ENCODE peak calls at places on chromosomes 12 and 14, in nine cellular contexts. One of them, this sample, is unnamed.
A peak's percentile ranks its signal among the peaks of the same experiment; 100 is the strongest.

GRCh38 chr12:81187686-81188085 is 109.8 kb downstream of the ACSS3 start:
- DNase-seq in small intestine: no peak
- DNase-seq in IMR-90: no peak
- DNase-seq in mucosa of descending colon: no peak
- DNase-seq in testis: no peak
- DNase-seq in CD8-positive, alpha-beta memory T cell: no peak
- DNase-seq in BJ: no peak
- DNase-seq in CD4-positive, CD25-positive, alpha-beta regulatory T cell: no peak
- DNase-seq in CD8-positive, alpha-beta T cell: no peak
- DNase-seq in this sample: no peak

GRCh38 chr12:47079365-47079893 is at the start of gene PCED1B:
- DNase-seq in small intestine: peak; percentile 55
- DNase-seq in IMR-90: peak; percentile 72
- DNase-seq in mucosa of descending colon: peak; percentile 75
- DNase-seq in testis: peak; percentile 80
- DNase-seq in CD8-positive, alpha-beta memory T cell: peak; percentile 77
- DNase-seq in BJ: no peak
- DNase-seq in CD4-positive, CD25-positive, alpha-beta regulatory T cell: peak; percentile 38
- DNase-seq in CD8-positive, alpha-beta T cell: peak; percentile 40
- DNase-seq in this sample: peak; percentile 39

GRCh38 chr12:7345232-7345631 is 41.4 kb downstream of the ACSM4 start:
- DNase-seq in small intestine: no peak
- DNase-seq in IMR-90: no peak
- DNase-seq in mucosa of descending colon: peak; percentile 7
- DNase-seq in testis: no peak
- DNase-seq in CD8-positive, alpha-beta memory T cell: no peak
- DNase-seq in BJ: no peak
- DNase-seq in CD4-positive, CD25-positive, alpha-beta regulatory T cell: no peak
- DNase-seq in CD8-positive, alpha-beta T cell: no peak
- DNase-seq in this sample: no peak

GRCh38 chr12:65561798-65562382 is 262.4 kb upstream of the HMGA2 start:
- DNase-seq in small intestine: no peak
- DNase-seq in IMR-90: peak; percentile 93
- DNase-seq in mucosa of descending colon: no peak
- DNase-seq in testis: no peak
- DNase-seq in CD8-positive, alpha-beta memory T cell: no peak
- DNase-seq in BJ: peak; percentile 12
- DNase-seq in CD4-positive, CD25-positive, alpha-beta regulatory T cell: no peak
- DNase-seq in CD8-positive, alpha-beta T cell: no peak
- DNase-seq in this sample: no peak

GRCh38 chr14:26594148-26594547 is 3.7 kb downstream of the NOVA1 start:
- DNase-seq in small intestine: no peak
- DNase-seq in IMR-90: no peak
- DNase-seq in mucosa of descending colon: no peak
- DNase-seq in testis: no peak
- DNase-seq in CD8-positive, alpha-beta memory T cell: no peak
- DNase-seq in BJ: no peak
- DNase-seq in CD4-positive, CD25-positive, alpha-beta regulatory T cell: no peak
- DNase-seq in CD8-positive, alpha-beta T cell: no peak
- DNase-seq in this sample: no peak

GRCh38 chr14:30387856-30388255 is 171.1 kb upstream of the G2E3 start:
- DNase-seq in small intestine: no peak
- DNase-seq in IMR-90: no peak
- DNase-seq in mucosa of descending colon: no peak
- DNase-seq in testis: no peak
- DNase-seq in CD8-positive, alpha-beta memory T cell: no peak
- DNase-seq in BJ: no peak
- DNase-seq in CD4-positive, CD25-positive, alpha-beta regulatory T cell: no peak
- DNase-seq in CD8-positive, alpha-beta T cell: no peak
- DNase-seq in this sample: no peak

GRCh38 chr12:76915381-76916169 is 36.8 kb upstream of the CSRP2 start:
- DNase-seq in small intestine: no peak
- DNase-seq in IMR-90: no peak
- DNase-seq in mucosa of descending colon: no peak
- DNase-seq in testis: no peak
- DNase-seq in CD8-positive, alpha-beta memory T cell: no peak
- DNase-seq in BJ: peak; percentile 42
- DNase-seq in CD4-positive, CD25-positive, alpha-beta regulatory T cell: no peak
- DNase-seq in CD8-positive, alpha-beta T cell: no peak
- DNase-seq in this sample: no peak

GRCh38 chr14:102776761-102777710 is at the start of gene TRAF3:
- DNase-seq in small intestine: peak; percentile 42
- DNase-seq in IMR-90: peak; percentile 77
- DNase-seq in mucosa of descending colon: peak; percentile 67
- DNase-seq in testis: peak; percentile 70
- DNase-seq in CD8-positive, alpha-beta memory T cell: peak; percentile 92
- DNase-seq in BJ: no peak
- DNase-seq in CD4-positive, CD25-positive, alpha-beta regulatory T cell: peak; percentile 89
- DNase-seq in CD8-positive, alpha-beta T cell: peak; percentile 84
- DNase-seq in this sample: peak; percentile 41

GRCh38 chr14:85528080-85528881 is 1.7 kb upstream of the FLRT2 start:
- DNase-seq in small intestine: no peak
- DNase-seq in IMR-90: peak; percentile 90
- DNase-seq in mucosa of descending colon: peak; percentile 20
- DNase-seq in testis: peak; percentile 74
- DNase-seq in CD8-positive, alpha-beta memory T cell: no peak
- DNase-seq in BJ: peak; percentile 59
- DNase-seq in CD4-positive, CD25-positive, alpha-beta regulatory T cell: no peak
- DNase-seq in CD8-positive, alpha-beta T cell: no peak
- DNase-seq in this sample: peak; percentile 54

DNA sequence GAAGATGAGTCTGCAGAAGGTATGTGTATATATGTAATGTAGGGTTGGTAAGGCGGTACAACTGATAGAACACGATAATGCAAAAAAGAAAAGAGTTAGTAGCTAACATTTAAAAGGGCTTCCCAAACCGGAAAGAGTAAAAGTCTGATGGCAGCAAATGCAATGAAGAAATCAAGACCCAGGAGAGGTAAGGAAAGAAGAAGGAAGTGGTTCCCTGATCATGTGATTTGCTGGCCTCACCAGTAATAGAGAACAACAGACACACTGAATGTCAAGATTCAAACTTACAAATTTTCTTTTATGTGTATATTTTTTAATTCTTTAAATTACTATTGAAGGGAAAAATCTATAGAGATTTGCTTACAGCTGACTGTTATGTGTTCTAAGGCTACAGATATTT is 18.4 kb downstream of the ZFC3H1 start:
- DNase-seq in small intestine: no peak
- DNase-seq in IMR-90: no peak
- DNase-seq in mucosa of descending colon: no peak
- DNase-seq in testis: no peak
- DNase-seq in CD8-positive, alpha-beta memory T cell: no peak
- DNase-seq in BJ: no peak
- DNase-seq in CD4-positive, CD25-positive, alpha-beta regulatory T cell: no peak
- DNase-seq in CD8-positive, alpha-beta T cell: no peak
- DNase-seq in this sample: no peak
- H3K36me3 ChIP-seq in small intestine: peaks cover 3% of the 10 kb centered on the region
- H3K36me3 ChIP-seq in IMR-90: peaks cover 54% of the 10 kb centered on the region
- H3K36me3 ChIP-seq in mucosa of descending colon: peaks cover 6% of the 10 kb centered on the region
- H3K36me3 ChIP-seq in testis: no peaks in the 10 kb centered on the region
- H3K36me3 ChIP-seq in CD8-positive, alpha-beta memory T cell: peaks cover 38% of the 10 kb centered on the region
- H3K36me3 ChIP-seq in BJ: peaks cover 9% of the 10 kb centered on the region
- H3K36me3 ChIP-seq in CD4-positive, CD25-positive, alpha-beta regulatory T cell: peaks cover 61% of the 10 kb centered on the region
- H3K36me3 ChIP-seq in CD8-positive, alpha-beta T cell: peaks cover 27% of the 10 kb centered on the region
- H3K36me3 ChIP-seq in this sample: peaks cover 49% of the 10 kb centered on the region

GRCh38 chr12:54405573-54405972 is 13.5 kb downstream of the ITGA5 start:
- DNase-seq in small intestine: no peak
- DNase-seq in IMR-90: no peak
- DNase-seq in mucosa of descending colon: no peak
- DNase-seq in testis: no peak
- DNase-seq in CD8-positive, alpha-beta memory T cell: no peak
- DNase-seq in BJ: no peak
- DNase-seq in CD4-positive, CD25-positive, alpha-beta regulatory T cell: no peak
- DNase-seq in CD8-positive, alpha-beta T cell: no peak
- DNase-seq in this sample: no peak

GRCh38 chr12:54407183-54407905 is 11.7 kb downstream of the ITGA5 start:
- DNase-seq in small intestine: no peak
- DNase-seq in IMR-90: no peak
- DNase-seq in mucosa of descending colon: no peak
- DNase-seq in testis: no peak
- DNase-seq in CD8-positive, alpha-beta memory T cell: no peak
- DNase-seq in BJ: no peak
- DNase-seq in CD4-positive, CD25-positive, alpha-beta regulatory T cell: no peak
- DNase-seq in CD8-positive, alpha-beta T cell: no peak
- DNase-seq in this sample: no peak

GRCh38 chr12:54401127-54401526 is 16.6 kb upstream of the ZNF385A start:
- DNase-seq in small intestine: no peak
- DNase-seq in IMR-90: no peak
- DNase-seq in mucosa of descending colon: no peak
- DNase-seq in testis: no peak
- DNase-seq in CD8-positive, alpha-beta memory T cell: no peak
- DNase-seq in BJ: no peak
- DNase-seq in CD4-positive, CD25-positive, alpha-beta regulatory T cell: no peak
- DNase-seq in CD8-positive, alpha-beta T cell: no peak
- DNase-seq in this sample: peak; percentile 22

GRCh38 chr12:54404061-54405004 is 14.7 kb downstream of the ITGA5 start:
- DNase-seq in small intestine: peak; percentile 25
- DNase-seq in IMR-90: peak; percentile 56
- DNase-seq in mucosa of descending colon: peak; percentile 78
- DNase-seq in testis: peak; percentile 86
- DNase-seq in CD8-positive, alpha-beta memory T cell: peak; percentile 76
- DNase-seq in BJ: no peak
- DNase-seq in CD4-positive, CD25-positive, alpha-beta regulatory T cell: peak; percentile 59
- DNase-seq in CD8-positive, alpha-beta T cell: peak; percentile 48
- DNase-seq in this sample: peak; percentile 75

DNA sequence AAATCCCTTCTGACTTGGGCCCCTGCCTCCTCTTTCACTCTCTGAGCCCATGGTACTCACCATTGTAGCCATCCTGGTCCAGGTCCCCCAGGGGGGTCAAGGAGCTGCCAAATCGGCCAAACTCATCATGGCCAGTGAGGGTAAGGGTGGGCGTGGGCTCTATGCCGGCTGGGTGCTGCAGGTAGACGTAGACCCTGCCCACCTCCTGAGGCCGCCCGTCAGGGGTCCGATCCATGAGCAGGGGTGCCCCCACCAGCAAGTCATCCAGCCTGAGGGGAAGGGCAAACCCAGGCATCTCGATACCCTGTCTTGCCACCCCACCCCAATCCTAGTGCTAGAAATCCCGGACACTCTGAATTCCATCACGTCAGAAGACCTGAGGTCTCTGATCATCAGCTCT is 14.0 kb downstream of the ITGA5 start:
- DNase-seq in small intestine: no peak
- DNase-seq in IMR-90: no peak
- DNase-seq in mucosa of descending colon: no peak
- DNase-seq in testis: no peak
- DNase-seq in CD8-positive, alpha-beta memory T cell: no peak
- DNase-seq in BJ: no peak
- DNase-seq in CD4-positive, CD25-positive, alpha-beta regulatory T cell: no peak
- DNase-seq in CD8-positive, alpha-beta T cell: no peak
- DNase-seq in this sample: no peak
- H3K36me3 ChIP-seq in small intestine: peaks cover 18% of the 10 kb centered on the region
- H3K36me3 ChIP-seq in IMR-90: peaks cover 86% of the 10 kb centered on the region
- H3K36me3 ChIP-seq in mucosa of descending colon: no peaks in the 10 kb centered on the region
- H3K36me3 ChIP-seq in testis: no peaks in the 10 kb centered on the region
- H3K36me3 ChIP-seq in CD8-positive, alpha-beta memory T cell: peaks cover 78% of the 10 kb centered on the region
- H3K36me3 ChIP-seq in BJ: peaks cover 74% of the 10 kb centered on the region
- H3K36me3 ChIP-seq in CD4-positive, CD25-positive, alpha-beta regulatory T cell: peaks cover 89% of the 10 kb centered on the region
- H3K36me3 ChIP-seq in CD8-positive, alpha-beta T cell: peaks cover 69% of the 10 kb centered on the region
- H3K36me3 ChIP-seq in this sample: peaks cover 20% of the 10 kb centered on the region

GRCh38 chr12:2797721-2798418 is 3.1 kb downstream of the FKBP4 start:
- DNase-seq in small intestine: no peak
- DNase-seq in IMR-90: no peak
- DNase-seq in mucosa of descending colon: no peak
- DNase-seq in testis: peak; percentile 91
- DNase-seq in CD8-positive, alpha-beta memory T cell: no peak
- DNase-seq in BJ: no peak
- DNase-seq in CD4-positive, CD25-positive, alpha-beta regulatory T cell: no peak
- DNase-seq in CD8-positive, alpha-beta T cell: no peak
- DNase-seq in this sample: no peak

GRCh38 chr12:2800046-2800570 is 5.3 kb downstream of the FKBP4 start:
- DNase-seq in small intestine: no peak
- DNase-seq in IMR-90: no peak
- DNase-seq in mucosa of descending colon: no peak
- DNase-seq in testis: no peak
- DNase-seq in CD8-positive, alpha-beta memory T cell: no peak
- DNase-seq in BJ: no peak
- DNase-seq in CD4-positive, CD25-positive, alpha-beta regulatory T cell: no peak
- DNase-seq in CD8-positive, alpha-beta T cell: no peak
- DNase-seq in this sample: no peak

GRCh38 chr12:2804390-2805145 is 7.9 kb upstream of the ITFG2 start:
- DNase-seq in small intestine: no peak
- DNase-seq in IMR-90: peak; percentile 82
- DNase-seq in mucosa of descending colon: no peak
- DNase-seq in testis: peak; percentile 42
- DNase-seq in CD8-positive, alpha-beta memory T cell: no peak
- DNase-seq in BJ: no peak
- DNase-seq in CD4-positive, CD25-positive, alpha-beta regulatory T cell: no peak
- DNase-seq in CD8-positive, alpha-beta T cell: no peak
- DNase-seq in this sample: no peak

GRCh38 chr12:2803635-2804380 is 8.7 kb upstream of the ITFG2 start:
- DNase-seq in small intestine: no peak
- DNase-seq in IMR-90: no peak
- DNase-seq in mucosa of descending colon: no peak
- DNase-seq in testis: no peak
- DNase-seq in CD8-positive, alpha-beta memory T cell: no peak
- DNase-seq in BJ: no peak
- DNase-seq in CD4-positive, CD25-positive, alpha-beta regulatory T cell: no peak
- DNase-seq in CD8-positive, alpha-beta T cell: no peak
- DNase-seq in this sample: no peak

DNA sequence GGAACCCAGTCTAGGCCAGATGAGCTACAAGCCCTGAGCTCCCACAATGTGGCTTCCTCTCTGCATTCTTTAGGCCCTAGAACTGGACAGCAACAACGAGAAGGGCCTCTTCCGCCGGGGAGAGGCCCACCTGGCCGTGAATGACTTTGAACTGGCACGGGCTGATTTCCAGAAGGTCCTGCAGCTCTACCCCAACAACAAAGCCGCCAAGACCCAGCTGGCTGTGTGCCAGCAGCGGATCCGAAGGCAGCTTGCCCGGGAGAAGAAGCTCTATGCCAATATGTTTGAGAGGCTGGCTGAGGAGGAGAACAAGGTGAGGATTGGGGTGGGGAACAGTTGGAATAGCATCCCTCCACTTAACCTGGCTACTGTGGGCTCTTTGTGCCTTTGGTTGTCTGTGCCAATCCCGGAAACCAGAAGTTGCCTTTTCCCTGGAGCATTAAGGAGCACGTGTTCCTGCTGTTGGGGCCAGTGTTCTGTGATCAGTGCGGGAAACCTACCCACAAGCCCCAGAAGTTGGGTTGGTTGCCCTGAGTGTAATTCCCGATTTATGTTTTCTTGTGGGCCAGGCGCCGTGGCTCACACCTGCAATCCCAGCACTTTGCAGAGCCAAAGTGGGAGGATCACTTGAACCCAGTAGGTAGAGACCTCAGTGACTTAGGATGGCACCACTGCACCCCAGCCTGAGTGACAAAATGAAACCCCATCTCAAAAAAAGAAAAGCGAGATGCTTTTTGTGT is 6.4 kb downstream of the FKBP4 start:
- DNase-seq in small intestine: no peak
- DNase-seq in IMR-90: no peak
- DNase-seq in mucosa of descending colon: no peak
- DNase-seq in testis: no peak
- DNase-seq in CD8-positive, alpha-beta memory T cell: no peak
- DNase-seq in BJ: no peak
- DNase-seq in CD4-positive, CD25-positive, alpha-beta regulatory T cell: no peak
- DNase-seq in CD8-positive, alpha-beta T cell: no peak
- DNase-seq in this sample: no peak
- H3K36me3 ChIP-seq in small intestine: peaks cover 22% of the 10 kb centered on the region
- H3K36me3 ChIP-seq in IMR-90: peaks cover 43% of the 10 kb centered on the region
- H3K36me3 ChIP-seq in mucosa of descending colon: peaks cover 10% of the 10 kb centered on the region
- H3K36me3 ChIP-seq in testis: no peaks in the 10 kb centered on the region
- H3K36me3 ChIP-seq in CD8-positive, alpha-beta memory T cell: peaks cover 53% of the 10 kb centered on the region
- H3K36me3 ChIP-seq in BJ: peaks cover 24% of the 10 kb centered on the region
- H3K36me3 ChIP-seq in CD4-positive, CD25-positive, alpha-beta regulatory T cell: peaks cover 73% of the 10 kb centered on the region
- H3K36me3 ChIP-seq in CD8-positive, alpha-beta T cell: peaks cover 63% of the 10 kb centered on the region
- H3K36me3 ChIP-seq in this sample: peaks cover 92% of the 10 kb centered on the region

GRCh38 chr12:114926341-114926740 is 242.4 kb upstream of the TBX3 start:
- DNase-seq in small intestine: peak; percentile 55
- DNase-seq in IMR-90: no peak
- DNase-seq in mucosa of descending colon: no peak
- DNase-seq in testis: no peak
- DNase-seq in CD8-positive, alpha-beta memory T cell: no peak
- DNase-seq in BJ: no peak
- DNase-seq in CD4-positive, CD25-positive, alpha-beta regulatory T cell: no peak
- DNase-seq in CD8-positive, alpha-beta T cell: no peak
- DNase-seq in this sample: no peak
- H3K36me3 ChIP-seq in small intestine: no peaks in the 10 kb centered on the region
- H3K36me3 ChIP-seq in IMR-90: no peaks in the 10 kb centered on the region
- H3K36me3 ChIP-seq in mucosa of descending colon: no peaks in the 10 kb centered on the region
- H3K36me3 ChIP-seq in testis: no peaks in the 10 kb centered on the region
- H3K36me3 ChIP-seq in CD8-positive, alpha-beta memory T cell: no peaks in the 10 kb centered on the region
- H3K36me3 ChIP-seq in BJ: no peaks in the 10 kb centered on the region
- H3K36me3 ChIP-seq in CD4-positive, CD25-positive, alpha-beta regulatory T cell: no peaks in the 10 kb centered on the region
- H3K36me3 ChIP-seq in CD8-positive, alpha-beta T cell: no peaks in the 10 kb centered on the region
- H3K36me3 ChIP-seq in this sample: no peaks in the 10 kb centered on the region